ENCODE peak calls at places on chromosomes 1 and 21, in five cellular contexts. E is GM23248, G is left ventricle myocardium inferior, M is Peyer's patch, H is osteoblast. U is an unnamed sample.
A peak's percentile ranks its signal among the peaks of the same experiment; 100 is the strongest.

GRCh38 chr1:910881-911721 is 12.6 kb upstream of the SAMD11 start:
- DNase-seq in E (peak; percentile 74), G (no peak), M (peak; percentile 51), H (peak; percentile 93), U (peak; percentile 44)

GRCh38 chr1:230136453-230137327 is 69.7 kb downstream of the GALNT2 start:
- DNase-seq in E (no peak), G (no peak), M (no peak), H (no peak), U (no peak)

GRCh38 chr1:200795151-200795550 is 56.5 kb downstream of the CAMSAP2 start:
- DNase-seq in E (peak; percentile 72), G (no peak), M (no peak), H (peak; percentile 38), U (no peak)

GRCh38 chr1:174963547-174964125 is 36.1 kb upstream of the CACYBP start:
- DNase-seq in E (no peak), G (no peak), M (no peak), H (no peak), U (no peak)

GRCh38 chr1:178579095-178579494 is 66.2 kb downstream of the TEX35 start:
- DNase-seq in E (no peak), G (no peak), M (peak; percentile 69), H (no peak), U (no peak)

GRCh38 chr21:39386194-39386593 is 37.3 kb upstream of the HMGN1 start:
- DNase-seq in E (no peak), G (no peak), M (no peak), H (no peak), U (no peak)

GRCh38 chr1:117092594-117092993 is 29.0 kb downstream of the TRIM45 start:
- DNase-seq in E (no peak), G (no peak), M (no peak), H (no peak), U (no peak)

GRCh38 chr1:36486436-36487335 is 4.0 kb upstream of the CSF3R start:
- DNase-seq in E (no peak), G (peak; percentile 46), M (peak; percentile 71), H (peak; percentile 36), U (no peak)

GRCh38 chr1:33425900-33426299 is 5.0 kb downstream of the PHC2 start:
- DNase-seq in E (no peak), G (no peak), M (no peak), H (no peak), U (no peak)

GRCh38 chr1:87104140-87104539 is 189.7 kb downstream of the HS2ST1 start:
- DNase-seq in E (no peak), G (no peak), M (no peak), H (no peak), U (no peak)

GRCh38 chr1:38045431-38046332 is 911 bp downstream of the POU3F1 start:
- DNase-seq in E (peak; percentile 14), G (no peak), M (no peak), H (peak; percentile 67), U (no peak)

GRCh38 chr1:227889047-227889862 is 58.5 kb downstream of the WNT9A start:
- DNase-seq in E (no peak), G (no peak), M (peak; percentile 43), H (peak; percentile 86), U (no peak)

GRCh38 chr21:38773108-38774061 is 32.3 kb upstream of the ETS2 start:
- DNase-seq in E (peak; percentile 97), G (no peak), M (no peak), H (peak; percentile 96), U (peak; percentile 80)

GRCh38 chr1:206676499-206676898 is 8.2 kb upstream of the MAPKAPK2 start:
- DNase-seq in E (no peak), G (no peak), M (no peak), H (no peak), U (no peak)

GRCh38 chr1:96234299-96234698 is 487.3 kb upstream of the PTBP2 start:
- DNase-seq in E (peak; percentile 23), G (peak; percentile 14), M (no peak), H (no peak), U (no peak)

GRCh38 chr1:243428617-243429342 is 172.9 kb downstream of the SDCCAG8 start:
- DNase-seq in E (no peak), G (no peak), M (no peak), H (peak; percentile 46), U (no peak)

GRCh38 chr21:27532081-27532480 is 565.2 kb upstream of the ADAMTS5 start:
- DNase-seq in E (peak; percentile 52), G (no peak), M (no peak), H (no peak), U (peak; percentile 66)

GRCh38 chr1:17014671-17015567 is 3.2 kb upstream of the ATP13A2 start:
- DNase-seq in E (no peak), G (no peak), M (no peak), H (peak; percentile 52), U (no peak)

GRCh38 chr1:43774359-43774758 is 67.0 kb downstream of the ST3GAL3 start:
- DNase-seq in E (peak; percentile 90), G (no peak), M (no peak), H (peak; percentile 82), U (no peak)

GRCh38 chr21:24705201-24705600 is 902.1 kb downstream of the MRPL39 start:
- DNase-seq in E (no peak), G (no peak), M (no peak), H (no peak), U (no peak)

GRCh38 chr1:39332291-39332690 is 127.8 kb downstream of the MACF1 start:
- DNase-seq in E (peak; percentile 43), G (no peak), M (no peak), H (no peak), U (no peak)

GRCh38 chr1:53625049-53625448 is 113.9 kb downstream of the GLIS1 start:
- DNase-seq in E (peak; percentile 97), G (no peak), M (peak; percentile 40), H (peak; percentile 95), U (no peak)

GRCh38 chr1:200075938-200076546 is 48.5 kb downstream of the NR5A2 start:
- DNase-seq in E (peak; percentile 84), G (no peak), M (no peak), H (no peak), U (peak; percentile 25)

GRCh38 chr1:35266306-35266705 is 2.2 kb upstream of the ZMYM4 start:
- DNase-seq in E (no peak), G (no peak), M (no peak), H (no peak), U (no peak)

GRCh38 chr1:205294914-205295310 is 26.6 kb downstream of the NUAK2 start:
- DNase-seq in E (no peak), G (no peak), M (no peak), H (peak; percentile 48), U (no peak)
- H3K4me3 ChIP-seq in E (no peak overlapping the region), G (no peak overlapping the region), M (no peak overlapping the region), H (peak overlapping the region; percentile 29), U (no peak overlapping the region)

DNA sequence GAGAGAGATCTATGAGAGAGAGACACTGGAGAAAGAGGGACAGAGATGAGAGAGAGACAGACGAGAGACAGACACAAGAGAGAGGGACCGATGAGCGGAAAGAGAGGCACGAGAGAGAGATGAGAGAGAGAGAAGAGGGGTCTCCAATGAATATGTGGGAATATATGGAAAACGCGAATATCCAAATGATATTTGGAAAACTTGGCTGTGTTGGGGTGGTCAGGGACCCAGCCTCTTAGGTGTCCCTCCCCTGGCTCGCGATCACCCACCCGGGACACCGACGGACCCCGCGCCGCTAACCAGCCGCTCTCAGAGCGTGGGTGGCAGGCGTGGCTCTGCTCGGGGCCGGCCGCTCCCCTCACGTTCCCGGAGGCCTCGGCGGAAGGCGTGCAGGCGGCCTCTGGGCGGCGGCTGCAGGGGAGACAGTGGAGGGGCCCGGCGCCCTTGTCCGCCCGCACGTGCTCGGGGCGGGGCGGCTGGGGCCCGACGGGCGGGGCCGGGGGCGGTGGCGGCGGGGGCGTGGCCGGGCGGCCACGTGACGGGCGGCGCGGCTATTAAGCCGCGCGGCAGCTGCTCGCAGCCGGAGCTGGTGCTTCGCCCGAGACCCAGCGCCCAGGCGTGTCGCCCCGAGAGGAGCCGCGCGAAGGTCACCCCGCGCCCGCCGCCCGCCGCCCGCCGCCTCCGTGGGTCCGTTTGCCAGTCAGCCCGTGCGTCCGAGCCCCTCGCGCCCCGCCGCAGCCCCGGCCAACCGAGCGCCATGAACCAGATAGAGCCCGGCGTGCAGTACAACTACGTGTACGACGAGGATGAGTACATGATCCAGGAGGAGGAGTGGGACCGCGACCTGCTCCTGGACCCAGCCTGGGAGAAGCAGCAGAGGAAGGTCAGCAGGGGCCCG is at the start of gene ACTN2:
- DNase-seq in E (peak; percentile 46), G (peak; percentile 74), M (peak; percentile 54), H (peak; percentile 81), U (no peak)
- H3K27me3 ChIP-seq in E (peaks cover 22% of the 10 kb centered on the region), G (peaks cover 37% of the 10 kb centered on the region), M (no peaks in the 10 kb centered on the region), H (peaks cover 17% of the 10 kb centered on the region), U (peaks cover 14% of the 10 kb centered on the region)

GRCh38 chr1:247110627-247111258 is 6.6 kb upstream of the ZNF669 start:
- DNase-seq in E (peak; percentile 62), G (no peak), M (no peak), H (no peak), U (no peak)
- H3K4me3 ChIP-seq in E (peak overlapping the region; percentile 78), G (peak overlapping the region; percentile 88), M (peak overlapping the region; percentile 47), H (peak overlapping the region; percentile 76), U (peak overlapping the region; percentile 39)

GRCh38 chr1:156437465-156437864 is 63.1 kb downstream of the MEF2D start:
- DNase-seq in E (no peak), G (no peak), M (no peak), H (no peak), U (no peak)

GRCh38 chr1:156439771-156440183 is 60.8 kb downstream of the MEF2D start:
- DNase-seq in E (no peak), G (no peak), M (no peak), H (no peak), U (no peak)

GRCh38 chr1:156439036-156439435 is 61.5 kb downstream of the MEF2D start:
- DNase-seq in E (no peak), G (no peak), M (no peak), H (no peak), U (no peak)

GRCh38 chr1:156437054-156437453 is 63.5 kb downstream of the MEF2D start:
- DNase-seq in E (no peak), G (no peak), M (no peak), H (no peak), U (no peak)

GRCh38 chr1:156438278-156438987 is 62.1 kb downstream of the MEF2D start:
- DNase-seq in E (peak; percentile 35), G (no peak), M (no peak), H (no peak), U (no peak)
- H3K27me3 ChIP-seq in E (peaks cover 100% of the 10 kb centered on the region), G (peaks cover 100% of the 10 kb centered on the region), M (peaks cover 70% of the 10 kb centered on the region), H (peaks cover 98% of the 10 kb centered on the region), U (peaks cover 85% of the 10 kb centered on the region)

GRCh38 chr1:154567386-154568164 is at the start of gene CHRNB2:
- DNase-seq in E (peak; percentile 72), G (peak; percentile 71), M (peak; percentile 79), H (peak; percentile 99), U (no peak)
- H3K4me3 ChIP-seq in E (peak within 1 kb of the TSS; percentile 60), G (peak within 1 kb of the TSS; percentile 47), M (no peak within 1 kb of the TSS), H (no peak within 1 kb of the TSS), U (no peak within 1 kb of the TSS)

DNA sequence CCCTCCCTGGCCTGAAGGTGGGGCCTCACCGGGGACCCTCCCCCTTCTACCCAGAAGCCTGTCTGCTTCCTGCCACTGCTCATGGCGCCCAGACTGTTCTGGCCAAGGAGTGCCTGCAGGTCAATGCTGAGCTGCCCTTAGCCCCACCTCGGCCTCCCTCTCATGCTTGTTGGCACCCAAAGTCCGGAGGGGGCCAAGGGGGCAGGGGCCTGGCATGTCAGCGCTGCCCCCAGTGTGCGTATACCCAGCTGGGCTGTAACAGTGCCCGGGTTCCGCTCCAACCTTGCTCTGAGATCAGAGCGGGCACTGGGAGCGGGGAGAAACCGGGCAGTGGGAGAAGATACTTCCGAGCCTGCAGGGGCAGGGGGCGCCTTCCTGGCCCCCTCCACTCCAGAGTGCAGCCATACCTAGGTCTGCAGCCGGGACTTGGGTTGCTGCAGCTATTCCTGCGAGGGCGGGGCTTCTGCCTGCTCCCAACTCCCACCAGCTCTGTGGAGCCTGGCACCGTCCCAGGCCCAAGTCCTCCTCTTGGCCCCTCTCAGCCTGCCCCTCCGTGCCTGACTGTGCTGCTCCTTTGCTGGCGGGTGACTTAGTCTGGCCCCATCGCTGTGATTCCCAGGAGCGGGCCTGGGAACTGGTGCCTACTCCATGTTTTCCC is 21.4 kb upstream of the TGFB2 start:
- DNase-seq in E (no peak), G (no peak), M (no peak), H (no peak), U (no peak)
- H3K27me3 ChIP-seq in E (no peaks in the 10 kb centered on the region), G (no peaks in the 10 kb centered on the region), M (no peaks in the 10 kb centered on the region), H (no peaks in the 10 kb centered on the region), U (no peaks in the 10 kb centered on the region)